ENCODE peak calls at places on chromosomes 7 and 10, in seven cellular contexts. Q is gastroesophageal sphincter, M is aorta, O is upper lobe of left lung, U is pancreas, D is esophagus mucosa, R is foreskin keratinocyte. W is an unnamed sample.

GRCh38 chr7:107933386-107934013 is 42.5 kb downstream of the DLD start:
- ATAC-seq in O (no peak), D (no peak), U (no peak), M (no peak), R (no peak), Q (no peak), W (no peak)

GRCh38 chr10:119418401-119418800 is 124.1 kb downstream of the RGS10 start:
- ATAC-seq in R (no peak), O (no peak), Q (no peak), M (no peak), U (no peak), D (no peak), W (peak)

GRCh38 chr10:91681361-91682276 is 48.7 kb upstream of the PPP1R3C start:
- ATAC-seq in M (no peak), U (no peak), O (no peak), D (peak), Q (no peak), R (no peak), W (peak)

GRCh38 chr7:50628469-50629084 is 63.4 kb upstream of the DDC start:
- ATAC-seq in M (no peak), Q (no peak), O (no peak), R (no peak), U (no peak), D (no peak), W (no peak)

GRCh38 chr7:39924122-39924521 is 25.9 kb upstream of the CDK13 start:
- ATAC-seq in M (no peak), D (no peak), U (no peak), R (no peak), O (no peak), Q (no peak), W (no peak)

GRCh38 chr7:134992626-134993179 is 6.4 kb downstream of the AGBL3 start:
- ATAC-seq in Q (peak), M (peak), U (peak), O (no peak), D (no peak), R (no peak), W (no peak)

GRCh38 chr7:130346339-130346905 is 1.8 kb downstream of the CPA5 start:
- ATAC-seq in M (no peak), O (no peak), R (no peak), U (no peak), D (no peak), Q (no peak), W (peak)

GRCh38 chr10:107653832-107654287 is 489.4 kb upstream of the SORCS1 start:
- ATAC-seq in U (peak), R (no peak), Q (peak), O (peak), D (no peak), M (no peak), W (peak)

GRCh38 chr7:37282927-37283326 is 165.7 kb downstream of the ELMO1 start:
- ATAC-seq in M (no peak), Q (no peak), U (no peak), D (no peak), O (no peak), R (no peak), W (no peak)

GRCh38 chr7:24665564-24666294 is 91.5 kb downstream of the GSDME start:
- ATAC-seq in R (peak), M (no peak), Q (peak), D (no peak), O (peak), U (peak), W (peak)

GRCh38 chr7:13069832-13070231 is 382.4 kb downstream of the ARL4A start:
- ATAC-seq in R (no peak), U (no peak), M (no peak), D (no peak), O (no peak), Q (no peak), W (no peak)

GRCh38 chr10:7895699-7896090 is 77.4 kb downstream of the TAF3 start:
- ATAC-seq in O (no peak), D (no peak), U (no peak), Q (no peak), R (no peak), M (no peak), W (no peak)

GRCh38 chr7:152313879-152314604 is 121.8 kb downstream of the KMT2C start:
- ATAC-seq in M (peak), Q (peak), R (peak), O (peak), U (peak), D (peak), W (peak)

GRCh38 chr10:76040107-76040829 is 608.8 kb downstream of the LRMDA start:
- ATAC-seq in O (no peak), D (no peak), R (no peak), M (no peak), Q (no peak), U (no peak), W (no peak)

GRCh38 chr10:69644658-69645295 is 14.7 kb downstream of the FAM241B start:
- ATAC-seq in M (peak), Q (no peak), O (peak), D (no peak), R (peak), U (peak), W (peak)

GRCh38 chr10:89384474-89385324 is 6.8 kb downstream of the IFIT1B start:
- ATAC-seq in R (no peak), U (no peak), O (peak), M (no peak), D (no peak), Q (peak), W (no peak)

GRCh38 chr10:96367470-96367869 is 8.7 kb upstream of the OPALIN start:
- ATAC-seq in R (no peak), D (no peak), M (no peak), O (no peak), Q (no peak), U (no peak), W (no peak)

GRCh38 chr7:28986723-28987122 is 28.6 kb upstream of the TRIL start:
- ATAC-seq in U (no peak), D (peak), O (peak), R (no peak), Q (peak), M (peak), W (no peak)

GRCh38 chr10:18343573-18343972 is 203.3 kb downstream of the CACNB2 start:
- ATAC-seq in U (no peak), Q (no peak), D (no peak), O (no peak), R (no peak), M (no peak), W (no peak)

GRCh38 chr10:133324857-133325260 is 11.8 kb downstream of the CALY start:
- ATAC-seq in U (peak), M (no peak), O (no peak), D (peak), R (no peak), Q (no peak), W (peak)

GRCh38 chr10:27490807-27491206 is 13.3 kb upstream of the RAB18 start:
- ATAC-seq in D (peak), M (no peak), U (no peak), O (no peak), Q (no peak), R (peak), W (no peak)

GRCh38 chr7:22969010-22969431 is 44.9 kb downstream of the HYCC1 start:
- ATAC-seq in Q (peak), M (no peak), D (no peak), O (peak), R (no peak), U (no peak), W (no peak)

GRCh38 chr10:16663472-16663871 is 141.8 kb upstream of the C1QL3 start:
- ATAC-seq in R (no peak), D (no peak), Q (no peak), U (no peak), O (no peak), M (no peak), W (no peak)

GRCh38 chr10:68502846-68503245 is 24.5 kb downstream of the SLC25A16 start:
- ATAC-seq in O (no peak), D (no peak), U (no peak), R (no peak), Q (no peak), M (no peak), W (no peak)

GRCh38 chr7:91553410-91553895 is 289.2 kb downstream of the FZD1 start:
- ATAC-seq in O (no peak), U (no peak), Q (no peak), M (no peak), D (no peak), R (no peak), W (no peak)

GRCh38 chr7:107810626-107811025 is 7.6 kb upstream of the SLC26A3 start:
- ATAC-seq in O (no peak), Q (no peak), U (no peak), D (no peak), R (no peak), M (no peak), W (no peak)

GRCh38 chr10:11560076-11560709 is 51.3 kb downstream of the USP6NL start:
- ATAC-seq in M (no peak), D (no peak), O (peak), R (no peak), Q (no peak), U (peak), W (no peak)

GRCh38 chr10:18418579-18419210 is 232.7 kb downstream of the NSUN6 start:
- ATAC-seq in D (no peak), R (no peak), M (no peak), Q (no peak), U (no peak), O (peak), W (no peak)

GRCh38 chr10:77888356-77888703 is 38.2 kb downstream of the DLG5 start:
- ATAC-seq in M (no peak), R (no peak), U (no peak), Q (no peak), D (no peak), O (peak), W (peak)

W was measured in SK-N-SH treated with all-trans-retinoic acid at 6 μM for 48 hours.